ENCODE peak calls at places on chromosomes 7 and 10, in four cellular contexts. One of them, this sample, is unnamed.

GRCh38 chr10:69901623-69902505 is 100.2 kb downstream of the COL13A1 start:
- DNase-seq in H1: peak; percentile 31
- DNase-seq in K562: peak; percentile 36
- DNase-seq in GM12878: no peak
- DNase-seq in this sample: peak; percentile 50

GRCh38 chr7:153301908-153302307 is 542.4 kb downstream of the ACTR3B start:
- DNase-seq in H1: no peak
- DNase-seq in K562: no peak
- DNase-seq in GM12878: no peak
- DNase-seq in this sample: no peak

GRCh38 chr7:44587843-44588711 is 6.0 kb upstream of the TMED4 start:
- DNase-seq in H1: no peak
- DNase-seq in K562: peak; percentile 71
- DNase-seq in GM12878: peak; percentile 53
- DNase-seq in this sample: peak; percentile 55

GRCh38 chr7:155449008-155449879 is 8.7 kb upstream of the EN2 start:
- DNase-seq in H1: no peak
- DNase-seq in K562: no peak
- DNase-seq in GM12878: no peak
- DNase-seq in this sample: no peak

GRCh38 chr10:128062837-128063563 is 63.2 kb downstream of the MKI67 start:
- DNase-seq in H1: no peak
- DNase-seq in K562: peak; percentile 11
- DNase-seq in GM12878: peak; percentile 48
- DNase-seq in this sample: no peak

GRCh38 chr10:91975438-91975837 is 51.9 kb downstream of the BTAF1 start:
- DNase-seq in H1: no peak
- DNase-seq in K562: no peak
- DNase-seq in GM12878: no peak
- DNase-seq in this sample: no peak

GRCh38 chr10:132487241-132488135 is 50.1 kb upstream of the INPP5A start:
- DNase-seq in H1: no peak
- DNase-seq in K562: no peak
- DNase-seq in GM12878: no peak
- DNase-seq in this sample: no peak

GRCh38 chr7:7971308-7972040 is 2.9 kb downstream of the GLCCI1 start:
- DNase-seq in H1: no peak
- DNase-seq in K562: no peak
- DNase-seq in GM12878: no peak
- DNase-seq in this sample: no peak

GRCh38 chr10:10794776-10795175 is 222.9 kb upstream of the CELF2 start:
- DNase-seq in H1: no peak
- DNase-seq in K562: no peak
- DNase-seq in GM12878: no peak
- DNase-seq in this sample: no peak

GRCh38 chr10:45000764-45001381 is at the start of gene ZNF22:
- DNase-seq in H1: no peak
- DNase-seq in K562: peak; percentile 86
- DNase-seq in GM12878: no peak
- DNase-seq in this sample: no peak

GRCh38 chr7:14403587-14403986 is 414.1 kb upstream of the ETV1 start:
- DNase-seq in H1: no peak
- DNase-seq in K562: no peak
- DNase-seq in GM12878: no peak
- DNase-seq in this sample: no peak

GRCh38 chr10:44143556-44143955 is 241.3 kb downstream of the CXCL12 start:
- DNase-seq in H1: no peak
- DNase-seq in K562: no peak
- DNase-seq in GM12878: no peak
- DNase-seq in this sample: no peak

GRCh38 chr7:130374507-130374906 is 5.8 kb upstream of the CPA1 start:
- DNase-seq in H1: no peak
- DNase-seq in K562: no peak
- DNase-seq in GM12878: no peak
- DNase-seq in this sample: no peak

GRCh38 chr7:106623846-106624245 is 37.1 kb downstream of the CCDC71L start:
- DNase-seq in H1: no peak
- DNase-seq in K562: no peak
- DNase-seq in GM12878: no peak
- DNase-seq in this sample: no peak

GRCh38 chr7:111137296-111138195 is 46.6 kb downstream of the LRRN3 start:
- DNase-seq in H1: no peak
- DNase-seq in K562: no peak
- DNase-seq in GM12878: no peak
- DNase-seq in this sample: no peak

GRCh38 chr10:48447356-48448215 is 141.1 kb downstream of the MAPK8 start:
- DNase-seq in H1: no peak
- DNase-seq in K562: no peak
- DNase-seq in GM12878: no peak
- DNase-seq in this sample: no peak

GRCh38 chr10:34121974-34122282 is 693.2 kb downstream of the PARD3 start:
- DNase-seq in H1: no peak
- DNase-seq in K562: no peak
- DNase-seq in GM12878: peak; percentile 20
- DNase-seq in this sample: no peak

GRCh38 chr10:17850526-17850925 is 41.4 kb downstream of the MRC1 start:
- DNase-seq in H1: no peak
- DNase-seq in K562: no peak
- DNase-seq in GM12878: no peak
- DNase-seq in this sample: no peak

GRCh38 chr10:43287056-43288007 is 20.5 kb upstream of the RASGEF1A start:
- DNase-seq in H1: no peak
- DNase-seq in K562: peak; percentile 59
- DNase-seq in GM12878: peak; percentile 27
- DNase-seq in this sample: no peak

GRCh38 chr10:119538632-119539358 is 3.7 kb downstream of the RGS10 start:
- DNase-seq in H1: no peak
- DNase-seq in K562: peak; percentile 85
- DNase-seq in GM12878: no peak
- DNase-seq in this sample: no peak

GRCh38 chr7:373818-374705 is 84.1 kb downstream of the FOXL3 start:
- DNase-seq in H1: no peak
- DNase-seq in K562: no peak
- DNase-seq in GM12878: no peak
- DNase-seq in this sample: no peak

GRCh38 chr10:128147669-128148068 is 21.4 kb upstream of the MKI67 start:
- DNase-seq in H1: no peak
- DNase-seq in K562: no peak
- DNase-seq in GM12878: no peak
- DNase-seq in this sample: no peak

GRCh38 chr10:119500796-119501195 is 41.7 kb downstream of the RGS10 start:
- DNase-seq in H1: no peak
- DNase-seq in K562: no peak
- DNase-seq in GM12878: no peak
- DNase-seq in this sample: no peak

GRCh38 chr7:135925205-135925604 is 52.0 kb downstream of the MTPN start:
- DNase-seq in H1: no peak
- DNase-seq in K562: peak; percentile 76
- DNase-seq in GM12878: no peak
- DNase-seq in this sample: no peak
- TF ChIP-seq BRCA1 in H1: no peak
- TF ChIP-seq BRCA1 in K562: no peak
- TF ChIP-seq BRCA1 in GM12878: no peak
- TF ChIP-seq BRCA1 in this sample: no peak

GRCh38 chr10:79004311-79004710 is 64.5 kb upstream of the ZMIZ1 start:
- DNase-seq in H1: no peak
- DNase-seq in K562: no peak
- DNase-seq in GM12878: no peak
- DNase-seq in this sample: no peak
- TF ChIP-seq BRCA1 in H1: no peak
- TF ChIP-seq BRCA1 in K562: no peak
- TF ChIP-seq BRCA1 in GM12878: no peak
- TF ChIP-seq BRCA1 in this sample: no peak

GRCh38 chr7:55469271-55469681 is 103.0 kb downstream of the VOPP1 start:
- DNase-seq in H1: no peak
- DNase-seq in K562: no peak
- DNase-seq in GM12878: no peak
- DNase-seq in this sample: no peak
- TF ChIP-seq BRCA1 in H1: no peak
- TF ChIP-seq BRCA1 in K562: no peak
- TF ChIP-seq BRCA1 in GM12878: no peak
- TF ChIP-seq BRCA1 in this sample: no peak

GRCh38 chr10:120578890-120579289 is 121.9 kb downstream of the PLPP4 start:
- DNase-seq in H1: no peak
- DNase-seq in K562: no peak
- DNase-seq in GM12878: no peak
- DNase-seq in this sample: no peak

GRCh38 chr10:120578123-120578522 is 121.1 kb downstream of the PLPP4 start:
- DNase-seq in H1: no peak
- DNase-seq in K562: no peak
- DNase-seq in GM12878: no peak
- DNase-seq in this sample: no peak

GRCh38 chr10:120574986-120575385 is 118.0 kb downstream of the PLPP4 start:
- DNase-seq in H1: no peak
- DNase-seq in K562: no peak
- DNase-seq in GM12878: no peak
- DNase-seq in this sample: no peak

GRCh38 chr10:120573355-120573754 is 116.3 kb downstream of the PLPP4 start:
- DNase-seq in H1: no peak
- DNase-seq in K562: no peak
- DNase-seq in GM12878: no peak
- DNase-seq in this sample: no peak

DNA sequence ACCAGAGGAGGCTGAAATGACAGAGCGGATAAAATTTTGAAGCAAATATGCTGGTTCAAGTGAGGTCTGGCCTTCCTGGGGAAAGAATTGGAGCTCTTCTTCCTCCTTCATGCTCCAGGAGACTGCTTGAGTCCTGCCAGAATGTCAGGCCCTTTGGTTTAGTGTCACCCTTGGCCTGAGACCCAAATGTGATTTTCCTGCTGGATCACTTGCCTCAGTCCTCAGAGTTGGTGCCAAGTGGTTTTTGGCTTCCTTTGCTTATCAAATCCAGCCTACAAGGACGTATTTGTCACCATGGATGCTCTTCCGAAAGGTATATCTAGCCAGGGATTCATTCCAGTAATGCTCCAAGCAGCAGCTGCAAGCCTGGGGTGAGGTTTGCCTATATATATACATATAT is 118.4 kb downstream of the PLPP4 start:
- DNase-seq in H1: no peak
- DNase-seq in K562: no peak
- DNase-seq in GM12878: no peak
- DNase-seq in this sample: no peak
- TF ChIP-seq BRCA1 in H1: no peak
- TF ChIP-seq BRCA1 in K562: no peak
- TF ChIP-seq BRCA1 in GM12878: no peak
- TF ChIP-seq BRCA1 in this sample: no peak

GRCh38 chr10:117257701-117258100 is 16.8 kb downstream of the SLC18A2 start:
- DNase-seq in H1: no peak
- DNase-seq in K562: no peak
- DNase-seq in GM12878: no peak
- DNase-seq in this sample: no peak
- TF ChIP-seq BRCA1 in H1: no peak
- TF ChIP-seq BRCA1 in K562: no peak
- TF ChIP-seq BRCA1 in GM12878: no peak
- TF ChIP-seq BRCA1 in this sample: no peak

GRCh38 chr7:91759205-91759863 is 121.2 kb downstream of the MTERF1 start:
- DNase-seq in H1: peak; percentile 21
- DNase-seq in K562: peak; percentile 32
- DNase-seq in GM12878: no peak
- DNase-seq in this sample: peak; percentile 79
- TF ChIP-seq BRCA1 in H1: no peak
- TF ChIP-seq BRCA1 in K562: no peak
- TF ChIP-seq BRCA1 in GM12878: no peak
- TF ChIP-seq BRCA1 in this sample: no peak

DNA sequence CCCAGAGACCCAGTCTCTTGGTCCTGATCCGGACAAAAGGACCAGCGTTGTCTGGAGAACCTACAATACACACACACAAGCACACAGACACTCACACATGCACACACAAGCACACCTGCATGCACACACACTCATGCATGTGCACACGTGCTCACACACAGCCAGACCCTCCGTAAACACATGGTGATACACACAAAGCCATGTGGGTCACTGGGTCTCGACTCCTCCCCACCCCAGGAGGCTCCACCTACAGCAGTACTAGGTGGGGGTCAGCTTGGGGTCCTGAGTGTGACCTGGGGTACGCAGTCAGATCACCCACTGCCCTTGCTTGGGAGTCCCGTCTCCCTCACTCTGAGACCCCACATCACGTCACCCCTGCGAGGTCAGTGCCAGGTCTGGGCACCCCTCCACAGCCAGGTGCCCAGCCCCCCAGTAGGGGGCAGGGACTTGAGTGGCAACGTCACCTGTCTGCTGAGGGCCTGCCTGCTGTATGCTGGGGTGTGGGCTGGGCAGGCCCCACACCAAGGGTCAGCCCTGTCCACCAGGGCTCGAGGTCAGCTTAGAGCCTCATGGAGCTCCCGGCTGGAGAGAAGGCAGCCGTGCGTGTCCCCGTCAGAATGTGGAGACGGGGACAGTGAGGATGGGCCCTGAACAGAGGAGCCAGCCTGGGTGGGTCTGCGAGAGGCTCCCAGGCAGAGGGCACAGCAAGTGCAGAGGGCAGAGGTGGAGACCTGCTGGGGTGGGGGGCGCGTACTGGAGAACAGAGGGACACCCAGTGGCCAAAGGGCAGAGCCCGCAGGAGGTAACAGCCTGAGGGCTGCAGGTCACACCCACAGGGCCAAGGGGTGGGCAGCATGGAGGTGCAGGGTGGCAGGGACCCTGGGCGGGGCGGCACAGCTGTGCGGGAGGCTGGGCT is 34.5 kb downstream of the ELFN1 start:
- DNase-seq in H1: no peak
- DNase-seq in K562: no peak
- DNase-seq in GM12878: no peak
- DNase-seq in this sample: no peak
- TF ChIP-seq BRCA1 in H1: no peak
- TF ChIP-seq BRCA1 in K562: no peak
- TF ChIP-seq BRCA1 in GM12878: no peak
- TF ChIP-seq BRCA1 in this sample: no peak

DNA sequence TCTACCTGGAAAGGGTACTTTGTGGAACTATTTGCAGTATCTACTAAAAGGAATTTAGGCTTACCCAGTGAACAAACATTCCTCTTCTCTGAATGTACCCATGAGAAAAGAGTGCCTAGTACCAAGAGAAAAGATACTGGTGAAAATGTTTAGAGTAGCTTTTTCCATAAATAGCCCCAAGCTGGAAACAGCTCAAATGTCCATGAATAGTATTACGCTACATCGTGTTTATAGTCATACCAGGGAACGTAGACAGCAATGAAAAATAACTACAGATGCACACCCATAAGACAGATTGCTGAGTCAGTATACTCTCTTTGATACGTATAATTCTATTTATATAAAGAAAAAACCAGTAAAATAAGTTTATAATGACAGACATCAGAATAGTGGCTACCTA is 285.9 kb downstream of the KLF6 start:
- DNase-seq in H1: no peak
- DNase-seq in K562: no peak
- DNase-seq in GM12878: no peak
- DNase-seq in this sample: no peak
- TF ChIP-seq BRCA1 in H1: no peak
- TF ChIP-seq BRCA1 in K562: no peak
- TF ChIP-seq BRCA1 in GM12878: no peak
- TF ChIP-seq BRCA1 in this sample: no peak

DNA sequence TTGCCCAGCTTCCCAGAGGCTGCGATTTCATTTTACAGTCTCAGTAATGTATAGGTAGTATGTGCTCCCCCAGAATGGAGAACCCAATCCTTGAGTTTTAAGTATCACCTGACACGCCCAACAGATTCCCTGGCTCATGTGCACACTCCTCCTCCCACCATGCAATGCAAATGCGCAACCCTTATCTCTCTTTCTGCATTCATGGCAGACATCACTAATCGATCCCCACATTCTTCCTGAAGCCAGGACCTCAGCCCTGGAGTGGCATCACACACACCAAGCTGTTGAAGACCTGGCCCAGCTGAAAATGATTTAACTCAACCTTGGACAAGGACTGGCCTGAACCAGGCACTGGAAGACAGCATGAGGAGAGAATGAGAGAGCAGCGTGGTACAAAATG is 68.4 kb downstream of the ZRANB1 start:
- DNase-seq in H1: no peak
- DNase-seq in K562: no peak
- DNase-seq in GM12878: no peak
- DNase-seq in this sample: no peak
- TF ChIP-seq BRCA1 in H1: no peak
- TF ChIP-seq BRCA1 in K562: no peak
- TF ChIP-seq BRCA1 in GM12878: no peak
- TF ChIP-seq BRCA1 in this sample: no peak

This sample was measured in HepG2.